ENCODE peak calls at places on chromosomes 6 and 20, in ten cellular contexts. One of them, this sample, is unnamed.

GRCh38 chr6:75204959-75205775 is 686 bp downstream of the COL12A1 start:
- DNase-seq in DMS 273 treated with DMSO at 0.1 percent for 48 hours: no peak
- DNase-seq in lung: peak
- DNase-seq in esophagus muscularis mucosa: no peak
- DNase-seq in stimulated activated CD4-positive, alpha-beta T cell treated with anti-CD3 and anti-CD28 coated beads, Interleukin-4, amount 100 ng/mL, for 1 hour: no peak
- DNase-seq in cardiac muscle cell: peak
- DNase-seq in mucosa of gallbladder: no peak
- DNase-seq in endothelial cell of umbilical vein: peak
- DNase-seq in EL: peak
- DNase-seq in amygdala: no peak
- DNase-seq in this sample: peak

GRCh38 chr6:73516712-73517489 is 3.9 kb downstream of the EEF1A1 start:
- DNase-seq in lung: no peak
- DNase-seq in mucosa of gallbladder: no peak
- DNase-seq in endothelial cell of umbilical vein: peak
- DNase-seq in esophagus muscularis mucosa: no peak
- DNase-seq in EL: peak
- DNase-seq in cardiac muscle cell: no peak
- DNase-seq in stimulated activated CD4-positive, alpha-beta T cell treated with anti-CD3 and anti-CD28 coated beads, Interleukin-4, amount 100 ng/mL, for 1 hour: no peak
- DNase-seq in amygdala: no peak
- DNase-seq in DMS 273 treated with DMSO at 0.1 percent for 48 hours: peak
- DNase-seq in this sample: no peak

GRCh38 chr20:46849751-46850150 is 44.9 kb upstream of the EYA2 start:
- DNase-seq in endothelial cell of umbilical vein: no peak
- DNase-seq in amygdala: no peak
- DNase-seq in DMS 273 treated with DMSO at 0.1 percent for 48 hours: no peak
- DNase-seq in cardiac muscle cell: no peak
- DNase-seq in esophagus muscularis mucosa: peak
- DNase-seq in lung: no peak
- DNase-seq in stimulated activated CD4-positive, alpha-beta T cell treated with anti-CD3 and anti-CD28 coated beads, Interleukin-4, amount 100 ng/mL, for 1 hour: no peak
- DNase-seq in EL: no peak
- DNase-seq in mucosa of gallbladder: no peak
- DNase-seq in this sample: no peak

GRCh38 chr20:49540232-49540620 is 27.7 kb downstream of the PTGIS start:
- DNase-seq in esophagus muscularis mucosa: no peak
- DNase-seq in stimulated activated CD4-positive, alpha-beta T cell treated with anti-CD3 and anti-CD28 coated beads, Interleukin-4, amount 100 ng/mL, for 1 hour: no peak
- DNase-seq in EL: no peak
- DNase-seq in mucosa of gallbladder: no peak
- DNase-seq in amygdala: no peak
- DNase-seq in DMS 273 treated with DMSO at 0.1 percent for 48 hours: no peak
- DNase-seq in endothelial cell of umbilical vein: no peak
- DNase-seq in cardiac muscle cell: no peak
- DNase-seq in lung: no peak
- DNase-seq in this sample: no peak

GRCh38 chr20:61766921-61767610 is 298.6 kb downstream of the TAF4 start:
- DNase-seq in mucosa of gallbladder: no peak
- DNase-seq in EL: no peak
- DNase-seq in amygdala: no peak
- DNase-seq in DMS 273 treated with DMSO at 0.1 percent for 48 hours: no peak
- DNase-seq in stimulated activated CD4-positive, alpha-beta T cell treated with anti-CD3 and anti-CD28 coated beads, Interleukin-4, amount 100 ng/mL, for 1 hour: no peak
- DNase-seq in cardiac muscle cell: no peak
- DNase-seq in endothelial cell of umbilical vein: no peak
- DNase-seq in lung: no peak
- DNase-seq in esophagus muscularis mucosa: no peak
- DNase-seq in this sample: no peak

GRCh38 chr20:61913423-61914225 is 152.1 kb downstream of the TAF4 start:
- DNase-seq in amygdala: no peak
- DNase-seq in mucosa of gallbladder: no peak
- DNase-seq in cardiac muscle cell: no peak
- DNase-seq in stimulated activated CD4-positive, alpha-beta T cell treated with anti-CD3 and anti-CD28 coated beads, Interleukin-4, amount 100 ng/mL, for 1 hour: no peak
- DNase-seq in endothelial cell of umbilical vein: no peak
- DNase-seq in esophagus muscularis mucosa: no peak
- DNase-seq in DMS 273 treated with DMSO at 0.1 percent for 48 hours: no peak
- DNase-seq in lung: no peak
- DNase-seq in EL: no peak
- DNase-seq in this sample: no peak

GRCh38 chr6:132712366-132712765 is 1.5 kb downstream of the VNN1 start:
- DNase-seq in DMS 273 treated with DMSO at 0.1 percent for 48 hours: no peak
- DNase-seq in esophagus muscularis mucosa: no peak
- DNase-seq in mucosa of gallbladder: peak
- DNase-seq in amygdala: no peak
- DNase-seq in cardiac muscle cell: no peak
- DNase-seq in endothelial cell of umbilical vein: peak
- DNase-seq in lung: no peak
- DNase-seq in EL: peak
- DNase-seq in stimulated activated CD4-positive, alpha-beta T cell treated with anti-CD3 and anti-CD28 coated beads, Interleukin-4, amount 100 ng/mL, for 1 hour: no peak
- DNase-seq in this sample: no peak

GRCh38 chr6:27280064-27280539 is 32.0 kb downstream of the POM121L2 start:
- DNase-seq in lung: no peak
- DNase-seq in esophagus muscularis mucosa: no peak
- DNase-seq in endothelial cell of umbilical vein: peak
- DNase-seq in stimulated activated CD4-positive, alpha-beta T cell treated with anti-CD3 and anti-CD28 coated beads, Interleukin-4, amount 100 ng/mL, for 1 hour: no peak
- DNase-seq in amygdala: no peak
- DNase-seq in cardiac muscle cell: peak
- DNase-seq in mucosa of gallbladder: no peak
- DNase-seq in EL: peak
- DNase-seq in DMS 273 treated with DMSO at 0.1 percent for 48 hours: peak
- DNase-seq in this sample: no peak

GRCh38 chr6:101912266-101912665 is 518.8 kb downstream of the GRIK2 start:
- DNase-seq in EL: no peak
- DNase-seq in mucosa of gallbladder: no peak
- DNase-seq in esophagus muscularis mucosa: no peak
- DNase-seq in stimulated activated CD4-positive, alpha-beta T cell treated with anti-CD3 and anti-CD28 coated beads, Interleukin-4, amount 100 ng/mL, for 1 hour: no peak
- DNase-seq in endothelial cell of umbilical vein: no peak
- DNase-seq in amygdala: no peak
- DNase-seq in lung: no peak
- DNase-seq in cardiac muscle cell: no peak
- DNase-seq in DMS 273 treated with DMSO at 0.1 percent for 48 hours: no peak
- DNase-seq in this sample: no peak

GRCh38 chr6:80210618-80211017 is 104.1 kb downstream of the BCKDHB start:
- DNase-seq in mucosa of gallbladder: peak
- DNase-seq in amygdala: no peak
- DNase-seq in stimulated activated CD4-positive, alpha-beta T cell treated with anti-CD3 and anti-CD28 coated beads, Interleukin-4, amount 100 ng/mL, for 1 hour: no peak
- DNase-seq in esophagus muscularis mucosa: no peak
- DNase-seq in endothelial cell of umbilical vein: no peak
- DNase-seq in DMS 273 treated with DMSO at 0.1 percent for 48 hours: no peak
- DNase-seq in EL: no peak
- DNase-seq in lung: no peak
- DNase-seq in cardiac muscle cell: peak
- DNase-seq in this sample: no peak

GRCh38 chr6:156988276-156989158 is 211.3 kb downstream of the ARID1B start:
- DNase-seq in EL: no peak
- DNase-seq in cardiac muscle cell: peak
- DNase-seq in lung: no peak
- DNase-seq in mucosa of gallbladder: no peak
- DNase-seq in stimulated activated CD4-positive, alpha-beta T cell treated with anti-CD3 and anti-CD28 coated beads, Interleukin-4, amount 100 ng/mL, for 1 hour: no peak
- DNase-seq in endothelial cell of umbilical vein: no peak
- DNase-seq in esophagus muscularis mucosa: no peak
- DNase-seq in DMS 273 treated with DMSO at 0.1 percent for 48 hours: no peak
- DNase-seq in amygdala: no peak
- DNase-seq in this sample: no peak

GRCh38 chr6:87376643-87377042 is 31.1 kb upstream of the CFAP206 start:
- DNase-seq in lung: no peak
- DNase-seq in esophagus muscularis mucosa: no peak
- DNase-seq in mucosa of gallbladder: no peak
- DNase-seq in amygdala: no peak
- DNase-seq in cardiac muscle cell: no peak
- DNase-seq in stimulated activated CD4-positive, alpha-beta T cell treated with anti-CD3 and anti-CD28 coated beads, Interleukin-4, amount 100 ng/mL, for 1 hour: no peak
- DNase-seq in EL: no peak
- DNase-seq in endothelial cell of umbilical vein: no peak
- DNase-seq in DMS 273 treated with DMSO at 0.1 percent for 48 hours: no peak
- DNase-seq in this sample: no peak

GRCh38 chr6:43974643-43975235 is 152.5 kb downstream of the MRPL14 start:
- DNase-seq in stimulated activated CD4-positive, alpha-beta T cell treated with anti-CD3 and anti-CD28 coated beads, Interleukin-4, amount 100 ng/mL, for 1 hour: no peak
- DNase-seq in mucosa of gallbladder: no peak
- DNase-seq in EL: peak
- DNase-seq in amygdala: no peak
- DNase-seq in DMS 273 treated with DMSO at 0.1 percent for 48 hours: no peak
- DNase-seq in cardiac muscle cell: no peak
- DNase-seq in esophagus muscularis mucosa: no peak
- DNase-seq in lung: no peak
- DNase-seq in endothelial cell of umbilical vein: no peak
- DNase-seq in this sample: no peak

GRCh38 chr6:142155895-142156757 is 9.1 kb downstream of the VTA1 start:
- DNase-seq in cardiac muscle cell: peak
- DNase-seq in mucosa of gallbladder: no peak
- DNase-seq in DMS 273 treated with DMSO at 0.1 percent for 48 hours: no peak
- DNase-seq in EL: peak
- DNase-seq in amygdala: no peak
- DNase-seq in lung: no peak
- DNase-seq in esophagus muscularis mucosa: no peak
- DNase-seq in endothelial cell of umbilical vein: peak
- DNase-seq in stimulated activated CD4-positive, alpha-beta T cell treated with anti-CD3 and anti-CD28 coated beads, Interleukin-4, amount 100 ng/mL, for 1 hour: no peak
- DNase-seq in this sample: no peak

GRCh38 chr20:25669826-25670422 is 26.7 kb downstream of the ZNF337 start:
- DNase-seq in stimulated activated CD4-positive, alpha-beta T cell treated with anti-CD3 and anti-CD28 coated beads, Interleukin-4, amount 100 ng/mL, for 1 hour: no peak
- DNase-seq in EL: peak
- DNase-seq in endothelial cell of umbilical vein: no peak
- DNase-seq in esophagus muscularis mucosa: peak
- DNase-seq in DMS 273 treated with DMSO at 0.1 percent for 48 hours: no peak
- DNase-seq in amygdala: no peak
- DNase-seq in cardiac muscle cell: peak
- DNase-seq in lung: no peak
- DNase-seq in mucosa of gallbladder: no peak
- DNase-seq in this sample: peak

GRCh38 chr6:128487055-128487454 is 33.3 kb downstream of the PTPRK start:
- DNase-seq in lung: no peak
- DNase-seq in endothelial cell of umbilical vein: peak
- DNase-seq in DMS 273 treated with DMSO at 0.1 percent for 48 hours: no peak
- DNase-seq in mucosa of gallbladder: no peak
- DNase-seq in cardiac muscle cell: no peak
- DNase-seq in stimulated activated CD4-positive, alpha-beta T cell treated with anti-CD3 and anti-CD28 coated beads, Interleukin-4, amount 100 ng/mL, for 1 hour: no peak
- DNase-seq in esophagus muscularis mucosa: no peak
- DNase-seq in amygdala: no peak
- DNase-seq in EL: no peak
- DNase-seq in this sample: no peak

GRCh38 chr6:93407186-93407585 is 12.2 kb downstream of the EPHA7 start:
- DNase-seq in amygdala: no peak
- DNase-seq in EL: no peak
- DNase-seq in mucosa of gallbladder: no peak
- DNase-seq in esophagus muscularis mucosa: no peak
- DNase-seq in DMS 273 treated with DMSO at 0.1 percent for 48 hours: no peak
- DNase-seq in stimulated activated CD4-positive, alpha-beta T cell treated with anti-CD3 and anti-CD28 coated beads, Interleukin-4, amount 100 ng/mL, for 1 hour: no peak
- DNase-seq in endothelial cell of umbilical vein: peak
- DNase-seq in cardiac muscle cell: peak
- DNase-seq in lung: no peak
- DNase-seq in this sample: no peak

GRCh38 chr20:48538058-48538825 is 289.6 kb downstream of the PREX1 start:
- DNase-seq in amygdala: no peak
- DNase-seq in lung: peak
- DNase-seq in EL: peak
- DNase-seq in mucosa of gallbladder: peak
- DNase-seq in stimulated activated CD4-positive, alpha-beta T cell treated with anti-CD3 and anti-CD28 coated beads, Interleukin-4, amount 100 ng/mL, for 1 hour: no peak
- DNase-seq in DMS 273 treated with DMSO at 0.1 percent for 48 hours: no peak
- DNase-seq in esophagus muscularis mucosa: no peak
- DNase-seq in endothelial cell of umbilical vein: peak
- DNase-seq in cardiac muscle cell: peak
- DNase-seq in this sample: no peak

GRCh38 chr6:34928220-34928619 is 39.2 kb downstream of the ANKS1A start:
- DNase-seq in EL: no peak
- DNase-seq in amygdala: no peak
- DNase-seq in mucosa of gallbladder: no peak
- DNase-seq in endothelial cell of umbilical vein: no peak
- DNase-seq in esophagus muscularis mucosa: no peak
- DNase-seq in lung: no peak
- DNase-seq in stimulated activated CD4-positive, alpha-beta T cell treated with anti-CD3 and anti-CD28 coated beads, Interleukin-4, amount 100 ng/mL, for 1 hour: no peak
- DNase-seq in DMS 273 treated with DMSO at 0.1 percent for 48 hours: no peak
- DNase-seq in cardiac muscle cell: no peak
- DNase-seq in this sample: no peak

GRCh38 chr20:4507288-4507719 is 214.4 kb upstream of the PRND start:
- DNase-seq in amygdala: no peak
- DNase-seq in cardiac muscle cell: no peak
- DNase-seq in lung: no peak
- DNase-seq in esophagus muscularis mucosa: no peak
- DNase-seq in DMS 273 treated with DMSO at 0.1 percent for 48 hours: no peak
- DNase-seq in mucosa of gallbladder: peak
- DNase-seq in EL: peak
- DNase-seq in endothelial cell of umbilical vein: peak
- DNase-seq in stimulated activated CD4-positive, alpha-beta T cell treated with anti-CD3 and anti-CD28 coated beads, Interleukin-4, amount 100 ng/mL, for 1 hour: no peak
- DNase-seq in this sample: peak

GRCh38 chr20:20786428-20786827 is 74.0 kb upstream of the RALGAPA2 start:
- DNase-seq in esophagus muscularis mucosa: no peak
- DNase-seq in mucosa of gallbladder: no peak
- DNase-seq in cardiac muscle cell: no peak
- DNase-seq in lung: peak
- DNase-seq in stimulated activated CD4-positive, alpha-beta T cell treated with anti-CD3 and anti-CD28 coated beads, Interleukin-4, amount 100 ng/mL, for 1 hour: no peak
- DNase-seq in EL: no peak
- DNase-seq in DMS 273 treated with DMSO at 0.1 percent for 48 hours: no peak
- DNase-seq in endothelial cell of umbilical vein: no peak
- DNase-seq in amygdala: no peak
- DNase-seq in this sample: no peak

GRCh38 chr6:36827261-36828079 is 11.8 kb downstream of the CPNE5 start:
- DNase-seq in lung: no peak
- DNase-seq in mucosa of gallbladder: no peak
- DNase-seq in esophagus muscularis mucosa: no peak
- DNase-seq in DMS 273 treated with DMSO at 0.1 percent for 48 hours: no peak
- DNase-seq in amygdala: no peak
- DNase-seq in endothelial cell of umbilical vein: peak
- DNase-seq in EL: peak
- DNase-seq in cardiac muscle cell: no peak
- DNase-seq in stimulated activated CD4-positive, alpha-beta T cell treated with anti-CD3 and anti-CD28 coated beads, Interleukin-4, amount 100 ng/mL, for 1 hour: no peak
- DNase-seq in this sample: no peak

GRCh38 chr6:99393366-99393697 is 663 bp downstream of the COQ3 start:
- DNase-seq in EL: peak
- DNase-seq in stimulated activated CD4-positive, alpha-beta T cell treated with anti-CD3 and anti-CD28 coated beads, Interleukin-4, amount 100 ng/mL, for 1 hour: no peak
- DNase-seq in cardiac muscle cell: no peak
- DNase-seq in esophagus muscularis mucosa: no peak
- DNase-seq in DMS 273 treated with DMSO at 0.1 percent for 48 hours: no peak
- DNase-seq in lung: no peak
- DNase-seq in mucosa of gallbladder: no peak
- DNase-seq in endothelial cell of umbilical vein: no peak
- DNase-seq in amygdala: no peak
- DNase-seq in this sample: no peak

GRCh38 chr6:147497472-147497871 is 11.0 kb upstream of the SAMD5 start:
- DNase-seq in EL: no peak
- DNase-seq in amygdala: no peak
- DNase-seq in stimulated activated CD4-positive, alpha-beta T cell treated with anti-CD3 and anti-CD28 coated beads, Interleukin-4, amount 100 ng/mL, for 1 hour: no peak
- DNase-seq in esophagus muscularis mucosa: no peak
- DNase-seq in cardiac muscle cell: no peak
- DNase-seq in endothelial cell of umbilical vein: no peak
- DNase-seq in lung: no peak
- DNase-seq in mucosa of gallbladder: no peak
- DNase-seq in DMS 273 treated with DMSO at 0.1 percent for 48 hours: no peak
- DNase-seq in this sample: no peak

GRCh38 chr6:158405933-158406332 is 93.7 kb downstream of the TULP4 start:
- DNase-seq in stimulated activated CD4-positive, alpha-beta T cell treated with anti-CD3 and anti-CD28 coated beads, Interleukin-4, amount 100 ng/mL, for 1 hour: no peak
- DNase-seq in DMS 273 treated with DMSO at 0.1 percent for 48 hours: no peak
- DNase-seq in EL: no peak
- DNase-seq in esophagus muscularis mucosa: no peak
- DNase-seq in amygdala: no peak
- DNase-seq in endothelial cell of umbilical vein: no peak
- DNase-seq in cardiac muscle cell: no peak
- DNase-seq in mucosa of gallbladder: no peak
- DNase-seq in lung: no peak
- DNase-seq in this sample: no peak

GRCh38 chr6:113451030-113451429 is 406.1 kb upstream of the MARCKS start:
- DNase-seq in EL: no peak
- DNase-seq in stimulated activated CD4-positive, alpha-beta T cell treated with anti-CD3 and anti-CD28 coated beads, Interleukin-4, amount 100 ng/mL, for 1 hour: no peak
- DNase-seq in mucosa of gallbladder: no peak
- DNase-seq in amygdala: no peak
- DNase-seq in DMS 273 treated with DMSO at 0.1 percent for 48 hours: no peak
- DNase-seq in lung: no peak
- DNase-seq in esophagus muscularis mucosa: no peak
- DNase-seq in cardiac muscle cell: no peak
- DNase-seq in endothelial cell of umbilical vein: no peak
- DNase-seq in this sample: no peak

GRCh38 chr6:160667854-160668481 is 3.9 kb upstream of the LPA start:
- DNase-seq in amygdala: no peak
- DNase-seq in cardiac muscle cell: peak
- DNase-seq in EL: no peak
- DNase-seq in stimulated activated CD4-positive, alpha-beta T cell treated with anti-CD3 and anti-CD28 coated beads, Interleukin-4, amount 100 ng/mL, for 1 hour: peak
- DNase-seq in lung: no peak
- DNase-seq in DMS 273 treated with DMSO at 0.1 percent for 48 hours: no peak
- DNase-seq in esophagus muscularis mucosa: peak
- DNase-seq in endothelial cell of umbilical vein: no peak
- DNase-seq in mucosa of gallbladder: no peak
- DNase-seq in this sample: no peak

GRCh38 chr6:149049230-149049629 is 268.3 kb upstream of the TAB2 start:
- DNase-seq in amygdala: no peak
- DNase-seq in DMS 273 treated with DMSO at 0.1 percent for 48 hours: no peak
- DNase-seq in esophagus muscularis mucosa: no peak
- DNase-seq in mucosa of gallbladder: no peak
- DNase-seq in EL: peak
- DNase-seq in lung: no peak
- DNase-seq in cardiac muscle cell: no peak
- DNase-seq in stimulated activated CD4-positive, alpha-beta T cell treated with anti-CD3 and anti-CD28 coated beads, Interleukin-4, amount 100 ng/mL, for 1 hour: no peak
- DNase-seq in endothelial cell of umbilical vein: peak
- DNase-seq in this sample: no peak

This sample was measured in amniotic stem cell.